ENCODE peak calls at places on chromosome 7, in six cellular contexts. A is BE2C; G is AG04450; F is IMR-90; J is left lung; I is CD8-positive, alpha-beta T cell. Z is an unnamed sample.

GRCh38 chr7:116824449-116824848 is 37.9 kb upstream of the CAPZA2 start:
- DNase-seq in J (no peak), G (no peak), A (no peak), I (no peak), F (no peak), Z (no peak)

GRCh38 chr7:144738708-144739314 is 97.0 kb downstream of the TPK1 start:
- DNase-seq in G (no peak), J (no peak), I (no peak), F (no peak), A (no peak), Z (no peak)

GRCh38 chr7:73974101-73974947 is 53.6 kb upstream of the ELN start:
- DNase-seq in G (no peak), J (no peak), I (peak; percentile 39), F (no peak), A (no peak), Z (no peak)

GRCh38 chr7:156386097-156386496 is 254.5 kb upstream of the RNF32 start:
- DNase-seq in I (no peak), F (no peak), G (no peak), A (no peak), J (no peak), Z (no peak)

GRCh38 chr7:914521-915194 is 38.3 kb downstream of the GET4 start:
- DNase-seq in I (no peak), G (no peak), F (no peak), J (peak; percentile 58), A (no peak), Z (no peak)

GRCh38 chr7:1510780-1511154 is 6.6 kb upstream of the INTS1 start:
- DNase-seq in F (no peak), I (no peak), J (peak; percentile 64), G (no peak), A (peak; percentile 15), Z (no peak)

GRCh38 chr7:106206826-106207541 is 77.8 kb downstream of the NAMPT start:
- DNase-seq in G (no peak), F (no peak), I (no peak), J (no peak), A (no peak), Z (no peak)

GRCh38 chr7:1963575-1963974 is 269.2 kb downstream of the MAD1L1 start:
- DNase-seq in F (no peak), I (no peak), A (peak; percentile 3), J (peak; percentile 62), G (no peak), Z (no peak)

GRCh38 chr7:45921699-45922519 is 837 bp upstream of the IGFBP3 start:
- DNase-seq in G (no peak), J (no peak), A (peak; percentile 63), F (peak; percentile 75), I (no peak), Z (no peak)

GRCh38 chr7:20737840-20738448 is 48.7 kb downstream of the SP8 start:
- DNase-seq in F (no peak), I (no peak), A (no peak), J (no peak), G (no peak), Z (no peak)

GRCh38 chr7:6092953-6093354 is 61.8 kb downstream of the ANKRD61 start:
- DNase-seq in J (no peak), F (no peak), I (no peak), A (no peak), G (no peak), Z (no peak)

GRCh38 chr7:95859434-95859833 is 87.1 kb downstream of the DYNC1I1 start:
- DNase-seq in A (peak; percentile 94), I (no peak), F (peak; percentile 21), G (no peak), J (no peak), Z (no peak)

GRCh38 chr7:134420509-134421125 is 38.3 kb downstream of the AKR1B1 start:
- DNase-seq in J (no peak), I (no peak), A (peak; percentile 64), G (peak; percentile 7), F (peak; percentile 55), Z (no peak)

GRCh38 chr7:2157473-2158279 is 75.1 kb downstream of the MAD1L1 start:
- DNase-seq in J (peak; percentile 81), G (peak; percentile 89), A (peak; percentile 6), F (peak; percentile 96), I (no peak), Z (peak; percentile 63)

GRCh38 chr7:47460251-47460989 is 121.5 kb downstream of the TNS3 start:
- DNase-seq in F (no peak), J (no peak), G (no peak), A (no peak), I (no peak), Z (no peak)

GRCh38 chr7:84187813-84188212 is 6.8 kb downstream of the SEMA3A start:
- DNase-seq in F (peak; percentile 79), A (no peak), I (no peak), J (no peak), G (peak; percentile 21), Z (no peak)

GRCh38 chr7:149727053-149727452 is 46.3 kb downstream of the ZNF467 start:
- DNase-seq in G (no peak), A (no peak), J (no peak), F (no peak), I (no peak), Z (no peak)

GRCh38 chr7:116087984-116088383 is 57.4 kb upstream of the TFEC start:
- DNase-seq in F (no peak), J (no peak), I (no peak), A (no peak), G (no peak), Z (no peak)

GRCh38 chr7:23356726-23357125 is 57.6 kb downstream of the MALSU1 start:
- DNase-seq in F (no peak), J (no peak), A (no peak), I (no peak), G (no peak), Z (no peak)

GRCh38 chr7:16078076-16078952 is 343.0 kb downstream of the CRPPA start:
- DNase-seq in I (no peak), A (peak; percentile 56), G (peak; percentile 23), F (peak; percentile 64), J (no peak), Z (no peak)

GRCh38 chr7:29285451-29285807 is 90.9 kb downstream of the CHN2 start:
- DNase-seq in F (peak; percentile 37), I (peak; percentile 58), G (no peak), J (no peak), A (no peak), Z (peak; percentile 28)

DNA sequence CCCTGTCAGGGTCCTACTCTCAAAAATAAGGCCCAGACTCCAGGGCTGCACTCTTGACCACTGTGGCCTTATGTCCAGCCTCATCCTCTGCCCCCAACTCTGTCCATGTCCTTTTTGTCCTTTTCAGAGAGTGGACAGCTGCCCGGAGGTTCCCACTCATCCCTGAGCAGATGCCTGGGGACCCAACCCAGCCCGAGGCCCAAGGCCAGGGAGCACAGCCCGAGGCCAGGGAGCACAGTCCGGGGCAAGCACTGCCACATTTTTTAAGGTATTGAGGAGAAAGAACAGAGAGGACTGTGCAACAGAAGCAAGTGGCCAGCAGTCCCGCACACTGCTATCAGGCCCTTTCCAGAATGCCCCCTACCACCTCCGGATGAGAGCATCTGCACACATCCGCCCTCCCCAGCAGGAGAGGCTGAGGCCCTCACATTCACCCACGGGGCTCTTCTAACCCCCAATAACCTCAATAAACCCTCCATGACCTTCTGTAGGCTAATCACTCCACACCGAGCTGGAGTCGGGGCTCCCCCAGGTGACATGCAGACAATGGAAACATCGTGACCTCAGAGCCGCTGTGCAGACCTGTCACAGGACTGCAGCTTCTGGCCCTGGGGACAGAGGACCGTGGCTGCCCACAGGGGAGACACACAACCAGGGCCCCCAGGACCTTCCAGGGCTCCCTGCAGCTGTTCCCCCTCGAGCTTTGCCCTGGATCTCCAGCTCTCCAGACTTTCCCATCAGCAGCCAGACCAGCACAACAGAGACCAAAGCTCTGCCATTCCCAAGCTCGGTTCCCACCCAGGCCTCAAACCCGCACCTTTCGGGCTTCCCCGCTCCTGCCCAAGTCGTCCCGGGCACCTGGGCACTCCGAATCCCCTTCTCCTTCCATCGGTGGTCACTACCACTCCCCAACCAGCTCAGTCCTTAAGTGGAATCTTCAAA is 51.4 kb downstream of the CAMK2B start:
- DNase-seq in G (no peak), F (no peak), A (no peak), I (no peak), J (peak; percentile 53), Z (no peak)
- TF ChIP-seq CTCF in G (no peak), F (no peak), A (no peak), I (no peak), J (no peak), Z (no peak)

DNA sequence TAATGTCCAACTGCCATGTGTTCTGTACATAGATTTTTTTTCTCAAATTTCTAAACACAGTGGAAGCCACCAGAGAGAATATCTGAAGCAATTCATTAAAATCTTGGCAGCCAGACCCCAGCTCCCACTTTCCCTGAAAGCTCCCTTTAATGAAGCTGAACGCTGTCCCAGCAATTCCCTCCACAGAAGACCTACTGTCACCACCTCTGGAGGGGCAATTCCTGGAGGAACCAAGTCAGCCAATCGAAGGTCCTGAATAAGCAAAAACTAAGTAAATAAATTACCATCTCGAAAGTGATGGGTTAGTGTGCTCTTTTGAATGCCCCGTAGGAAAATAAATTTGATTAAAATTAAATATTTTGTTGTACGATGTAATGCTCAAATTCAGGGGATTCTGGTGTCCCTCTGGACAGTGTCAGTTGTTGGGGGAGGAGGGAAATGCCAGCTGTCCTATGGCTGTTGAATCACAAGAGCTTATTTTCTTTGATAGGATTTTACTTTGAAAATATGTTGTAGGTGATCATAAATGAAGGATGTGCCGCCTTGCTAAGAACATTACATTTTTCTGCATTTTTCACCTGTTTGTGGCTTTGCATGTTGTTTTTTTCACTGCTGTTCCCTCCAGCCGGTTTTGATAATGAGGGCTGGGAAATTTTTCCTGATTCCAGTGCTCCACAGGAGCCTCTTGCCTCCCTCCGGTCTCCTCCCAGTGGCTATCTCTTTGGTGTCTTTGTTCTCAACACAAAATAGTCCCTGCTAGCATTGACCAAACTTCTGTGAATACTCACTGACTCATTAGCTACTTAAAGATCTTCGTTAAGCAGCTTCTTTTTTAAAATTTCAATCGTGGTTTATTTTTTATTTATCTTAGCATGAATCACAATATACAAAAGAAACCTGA is 9.3 kb upstream of the GSAP start:
- DNase-seq in A (no peak), J (no peak), I (no peak), G (peak; percentile 48), F (peak; percentile 91), Z (peak; percentile 14)
- H3K4me3 ChIP-seq in A (no peak overlapping the region), J (no peak overlapping the region), I (no peak overlapping the region), G (peak overlapping the region; percentile 29), F (peak overlapping the region; percentile 38), Z (no peak overlapping the region)

GRCh38 chr7:66894463-66895080 is 26.5 kb upstream of the TMEM248 start:
- DNase-seq in F (peak; percentile 46), A (no peak), G (no peak), I (no peak), J (no peak), Z (no peak)
- TF ChIP-seq CTCF in F (no peak), A (peak; percentile 24), G (peak; percentile 4), I (no peak), J (no peak), Z (no peak)

GRCh38 chr7:124893140-124893810 is 36.4 kb downstream of the POT1 start:
- DNase-seq in A (no peak), I (no peak), J (no peak), F (no peak), G (no peak), Z (no peak)
- H3K4me3 ChIP-seq in A (no peak overlapping the region), I (no peak overlapping the region), J (no peak overlapping the region), F (no peak overlapping the region), G (no peak overlapping the region), Z (no peak overlapping the region)

DNA sequence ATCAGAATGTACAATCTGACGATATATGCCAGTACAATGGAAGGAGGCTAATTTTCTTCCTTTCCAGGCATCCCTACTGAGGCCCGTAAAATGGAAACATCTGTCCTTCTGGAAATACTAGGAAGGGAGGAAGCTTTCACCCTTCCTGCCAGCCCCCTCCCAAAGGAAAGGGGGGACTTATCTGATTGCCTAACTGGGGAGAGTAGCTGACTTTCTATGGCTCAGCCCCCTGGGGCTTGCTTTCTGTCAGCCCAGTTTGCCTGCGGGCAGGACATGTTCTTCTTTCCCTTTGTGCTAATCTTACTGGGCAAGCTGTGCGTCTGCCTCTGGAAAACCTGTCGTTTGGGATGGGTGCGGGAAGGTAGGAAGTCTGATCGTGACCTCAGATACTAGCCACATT is 508.9 kb downstream of the SUGCT start:
- DNase-seq in G (no peak), I (no peak), F (no peak), J (no peak), A (peak; percentile 82), Z (no peak)
- TF ChIP-seq CTCF in G (no peak), I (no peak), F (no peak), J (no peak), A (no peak), Z (no peak)